ENCODE peak calls at places on chromosomes 2 and 18, in six cellular contexts. One of them, this sample, is unnamed.

GRCh38 chr2:240235149-240235803 is 94.8 kb upstream of the OTOS start:
- DNase-seq in PC-3: no peak
- DNase-seq in heart left ventricle: peak
- DNase-seq in right lobe of liver: peak
- DNase-seq in IMR-90: no peak
- DNase-seq in dorsolateral prefrontal cortex: no peak
- DNase-seq in this sample: no peak

GRCh38 chr2:158923180-158923594 is 45.3 kb upstream of the TANC1 start:
- DNase-seq in PC-3: peak
- DNase-seq in heart left ventricle: no peak
- DNase-seq in right lobe of liver: no peak
- DNase-seq in IMR-90: no peak
- DNase-seq in dorsolateral prefrontal cortex: no peak
- DNase-seq in this sample: no peak

GRCh38 chr2:181787310-181788048 is 104.1 kb upstream of the ITPRID2 start:
- DNase-seq in PC-3: no peak
- DNase-seq in heart left ventricle: no peak
- DNase-seq in right lobe of liver: no peak
- DNase-seq in IMR-90: no peak
- DNase-seq in dorsolateral prefrontal cortex: no peak
- DNase-seq in this sample: no peak

GRCh38 chr2:110657721-110658305 is 20.1 kb downstream of the BUB1 start:
- DNase-seq in PC-3: no peak
- DNase-seq in heart left ventricle: no peak
- DNase-seq in right lobe of liver: no peak
- DNase-seq in IMR-90: no peak
- DNase-seq in dorsolateral prefrontal cortex: no peak
- DNase-seq in this sample: no peak

GRCh38 chr2:68715353-68716041 is 19.1 kb upstream of the ARHGAP25 start:
- DNase-seq in PC-3: peak
- DNase-seq in heart left ventricle: no peak
- DNase-seq in right lobe of liver: peak
- DNase-seq in IMR-90: peak
- DNase-seq in dorsolateral prefrontal cortex: no peak
- DNase-seq in this sample: peak

GRCh38 chr2:190984595-190984994 is 29.4 kb downstream of the STAT1 start:
- DNase-seq in PC-3: peak
- DNase-seq in heart left ventricle: no peak
- DNase-seq in right lobe of liver: no peak
- DNase-seq in IMR-90: peak
- DNase-seq in dorsolateral prefrontal cortex: no peak
- DNase-seq in this sample: peak

GRCh38 chr2:204321027-204321800 is 224.1 kb upstream of the PARD3B start:
- DNase-seq in PC-3: peak
- DNase-seq in heart left ventricle: no peak
- DNase-seq in right lobe of liver: no peak
- DNase-seq in IMR-90: no peak
- DNase-seq in dorsolateral prefrontal cortex: no peak
- DNase-seq in this sample: no peak

GRCh38 chr2:176652300-176653182 is 383.3 kb downstream of the MTX2 start:
- DNase-seq in PC-3: peak
- DNase-seq in heart left ventricle: no peak
- DNase-seq in right lobe of liver: no peak
- DNase-seq in IMR-90: peak
- DNase-seq in dorsolateral prefrontal cortex: no peak
- DNase-seq in this sample: peak

GRCh38 chr2:238425979-238426567 is 654 bp upstream of the ASB1 start:
- DNase-seq in PC-3: no peak
- DNase-seq in heart left ventricle: no peak
- DNase-seq in right lobe of liver: no peak
- DNase-seq in IMR-90: peak
- DNase-seq in dorsolateral prefrontal cortex: no peak
- DNase-seq in this sample: peak

GRCh38 chr18:3264362-3264761 is 2.4 kb downstream of the MYL12B start:
- DNase-seq in PC-3: no peak
- DNase-seq in heart left ventricle: no peak
- DNase-seq in right lobe of liver: no peak
- DNase-seq in IMR-90: peak
- DNase-seq in dorsolateral prefrontal cortex: no peak
- DNase-seq in this sample: no peak

GRCh38 chr2:133941666-133942065 is 312.2 kb upstream of the MGAT5 start:
- DNase-seq in PC-3: no peak
- DNase-seq in heart left ventricle: no peak
- DNase-seq in right lobe of liver: no peak
- DNase-seq in IMR-90: peak
- DNase-seq in dorsolateral prefrontal cortex: no peak
- DNase-seq in this sample: no peak

GRCh38 chr2:74379851-74380789 is at the start of gene DCTN1:
- DNase-seq in PC-3: no peak
- DNase-seq in heart left ventricle: peak
- DNase-seq in right lobe of liver: no peak
- DNase-seq in IMR-90: peak
- DNase-seq in dorsolateral prefrontal cortex: peak
- DNase-seq in this sample: peak

GRCh38 chr2:240987588-240987987 is 10.8 kb upstream of the SNED1 start:
- DNase-seq in PC-3: no peak
- DNase-seq in heart left ventricle: no peak
- DNase-seq in right lobe of liver: peak
- DNase-seq in IMR-90: no peak
- DNase-seq in dorsolateral prefrontal cortex: peak
- DNase-seq in this sample: no peak

GRCh38 chr2:26475832-26476501 is 2.0 kb downstream of the OTOF start:
- DNase-seq in PC-3: no peak
- DNase-seq in heart left ventricle: no peak
- DNase-seq in right lobe of liver: peak
- DNase-seq in IMR-90: no peak
- DNase-seq in dorsolateral prefrontal cortex: no peak
- DNase-seq in this sample: no peak

GRCh38 chr2:182298456-182298855 is 128.4 kb downstream of the PDE1A start:
- DNase-seq in PC-3: no peak
- DNase-seq in heart left ventricle: no peak
- DNase-seq in right lobe of liver: no peak
- DNase-seq in IMR-90: no peak
- DNase-seq in dorsolateral prefrontal cortex: no peak
- DNase-seq in this sample: no peak

GRCh38 chr2:40448476-40449079 is 3.3 kb downstream of the SLC8A1 start:
- DNase-seq in PC-3: peak
- DNase-seq in heart left ventricle: no peak
- DNase-seq in right lobe of liver: no peak
- DNase-seq in IMR-90: peak
- DNase-seq in dorsolateral prefrontal cortex: no peak
- DNase-seq in this sample: no peak

GRCh38 chr2:67733517-67733916 is 329.3 kb downstream of the C1D start:
- DNase-seq in PC-3: peak
- DNase-seq in heart left ventricle: no peak
- DNase-seq in right lobe of liver: no peak
- DNase-seq in IMR-90: no peak
- DNase-seq in dorsolateral prefrontal cortex: peak
- DNase-seq in this sample: peak

DNA sequence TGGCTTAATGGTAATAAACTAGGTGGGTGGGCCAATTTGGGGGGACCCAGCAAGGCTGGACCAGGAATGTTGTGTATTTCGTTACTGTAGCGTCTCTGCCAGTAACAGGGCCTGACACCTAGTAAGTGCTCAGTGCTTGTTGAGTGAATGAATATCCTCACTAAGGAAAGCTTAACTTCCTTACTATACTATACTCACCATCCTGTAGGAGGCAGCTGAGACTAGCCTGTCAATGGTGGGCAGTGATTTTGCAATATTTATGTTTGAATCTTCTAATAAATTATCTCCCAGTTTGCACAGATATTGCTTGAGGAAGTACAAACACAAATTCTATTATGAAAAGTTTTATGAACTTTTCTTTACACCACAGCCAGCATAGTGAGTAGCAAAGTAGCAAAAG is 370.7 kb upstream of the SYT4 start:
- DNase-seq in PC-3: peak
- DNase-seq in heart left ventricle: no peak
- DNase-seq in right lobe of liver: no peak
- DNase-seq in IMR-90: no peak
- DNase-seq in dorsolateral prefrontal cortex: no peak
- DNase-seq in this sample: no peak
- TF ChIP-seq CTCF in PC-3: no peak
- TF ChIP-seq CTCF in heart left ventricle: no peak
- TF ChIP-seq CTCF in right lobe of liver: no peak
- TF ChIP-seq CTCF in IMR-90: no peak
- TF ChIP-seq CTCF in dorsolateral prefrontal cortex: no peak
- TF ChIP-seq CTCF in this sample: no peak

DNA sequence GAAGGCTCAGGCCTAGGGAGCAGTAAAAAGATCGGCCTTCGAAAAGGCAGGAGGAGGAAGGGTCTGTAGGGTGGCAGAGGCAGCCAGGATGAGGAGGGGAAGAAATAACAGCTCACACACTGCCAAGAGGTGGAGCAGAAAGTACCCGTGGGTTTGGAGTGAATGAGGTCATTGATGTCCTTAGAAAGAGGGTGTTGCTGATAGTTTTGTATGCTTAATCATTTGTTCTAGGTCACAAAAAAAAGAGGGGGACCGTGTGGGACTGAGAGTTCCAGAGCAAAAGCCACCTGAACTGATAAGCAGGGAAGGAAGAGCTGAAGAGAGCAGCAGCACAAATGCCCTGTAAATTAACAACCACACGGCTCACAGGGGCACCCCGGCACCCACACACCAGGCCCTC is 140.4 kb downstream of the FAM161A start:
- DNase-seq in PC-3: no peak
- DNase-seq in heart left ventricle: no peak
- DNase-seq in right lobe of liver: no peak
- DNase-seq in IMR-90: no peak
- DNase-seq in dorsolateral prefrontal cortex: no peak
- DNase-seq in this sample: no peak
- H3K4me3 ChIP-seq in PC-3: no peak
- H3K4me3 ChIP-seq in heart left ventricle: no peak
- H3K4me3 ChIP-seq in right lobe of liver: no peak
- H3K4me3 ChIP-seq in IMR-90: no peak
- H3K4me3 ChIP-seq in dorsolateral prefrontal cortex: no peak
- H3K4me3 ChIP-seq in this sample: no peak

GRCh38 chr18:12049983-12050811 is 43.4 kb upstream of the ANKRD62 start:
- DNase-seq in PC-3: no peak
- DNase-seq in heart left ventricle: no peak
- DNase-seq in right lobe of liver: no peak
- DNase-seq in IMR-90: no peak
- DNase-seq in dorsolateral prefrontal cortex: no peak
- DNase-seq in this sample: no peak

GRCh38 chr18:12048827-12049175 is 44.8 kb upstream of the ANKRD62 start:
- DNase-seq in PC-3: peak
- DNase-seq in heart left ventricle: no peak
- DNase-seq in right lobe of liver: no peak
- DNase-seq in IMR-90: peak
- DNase-seq in dorsolateral prefrontal cortex: no peak
- DNase-seq in this sample: peak

GRCh38 chr18:12046751-12047335 is 46.8 kb upstream of the ANKRD62 start:
- DNase-seq in PC-3: no peak
- DNase-seq in heart left ventricle: no peak
- DNase-seq in right lobe of liver: no peak
- DNase-seq in IMR-90: no peak
- DNase-seq in dorsolateral prefrontal cortex: no peak
- DNase-seq in this sample: no peak

GRCh38 chr18:12046046-12046750 is 47.4 kb upstream of the ANKRD62 start:
- DNase-seq in PC-3: no peak
- DNase-seq in heart left ventricle: no peak
- DNase-seq in right lobe of liver: no peak
- DNase-seq in IMR-90: no peak
- DNase-seq in dorsolateral prefrontal cortex: no peak
- DNase-seq in this sample: no peak

GRCh38 chr18:12048010-12048826 is 45.4 kb upstream of the ANKRD62 start:
- DNase-seq in PC-3: no peak
- DNase-seq in heart left ventricle: no peak
- DNase-seq in right lobe of liver: no peak
- DNase-seq in IMR-90: no peak
- DNase-seq in dorsolateral prefrontal cortex: no peak
- DNase-seq in this sample: no peak
- TF ChIP-seq CTCF in PC-3: no peak
- TF ChIP-seq CTCF in heart left ventricle: no peak
- TF ChIP-seq CTCF in right lobe of liver: no peak
- TF ChIP-seq CTCF in IMR-90: no peak
- TF ChIP-seq CTCF in dorsolateral prefrontal cortex: no peak
- TF ChIP-seq CTCF in this sample: no peak

GRCh38 chr2:218709906-218710305 is 729 bp upstream of the TTLL4 start:
- DNase-seq in PC-3: no peak
- DNase-seq in heart left ventricle: no peak
- DNase-seq in right lobe of liver: no peak
- DNase-seq in IMR-90: no peak
- DNase-seq in dorsolateral prefrontal cortex: no peak
- DNase-seq in this sample: no peak
- H3K4me3 ChIP-seq in PC-3: no peak
- H3K4me3 ChIP-seq in heart left ventricle: peak
- H3K4me3 ChIP-seq in right lobe of liver: no peak
- H3K4me3 ChIP-seq in IMR-90: no peak
- H3K4me3 ChIP-seq in dorsolateral prefrontal cortex: peak
- H3K4me3 ChIP-seq in this sample: no peak

DNA sequence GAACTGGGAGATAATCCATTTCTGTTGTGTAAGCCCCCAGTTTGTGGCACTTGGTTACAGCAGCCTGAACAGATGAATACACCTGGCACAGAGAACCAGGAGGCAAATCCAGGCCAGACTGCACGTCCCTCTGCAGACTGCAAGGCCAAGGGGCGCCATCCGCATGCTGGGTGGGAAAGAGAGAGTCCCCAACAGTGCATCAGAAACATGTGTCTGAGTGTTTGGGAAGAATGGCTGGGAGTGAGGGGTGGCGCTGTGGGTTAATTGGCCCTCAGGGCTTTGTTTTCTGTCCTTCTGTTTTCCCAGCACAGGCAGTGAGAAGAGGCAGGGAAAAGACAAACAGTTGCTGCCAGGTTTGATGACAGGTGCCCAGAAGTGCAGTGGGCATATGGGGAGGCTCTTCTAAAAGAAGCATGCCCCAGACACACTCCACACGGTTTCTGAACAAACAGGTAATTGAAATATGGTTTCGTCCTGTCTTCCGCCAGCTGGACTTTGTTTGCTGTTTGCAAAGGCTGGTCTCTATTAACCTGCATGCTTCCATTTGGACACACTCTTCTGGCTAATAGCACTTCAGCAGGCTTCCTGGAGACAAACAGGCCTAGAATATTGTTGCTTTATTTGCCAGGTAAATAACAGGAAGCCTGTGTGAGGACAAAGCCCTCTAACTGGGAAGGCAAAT is 43.4 kb upstream of the SEC11C start:
- DNase-seq in PC-3: no peak
- DNase-seq in heart left ventricle: no peak
- DNase-seq in right lobe of liver: no peak
- DNase-seq in IMR-90: no peak
- DNase-seq in dorsolateral prefrontal cortex: no peak
- DNase-seq in this sample: no peak
- TF ChIP-seq CTCF in PC-3: no peak
- TF ChIP-seq CTCF in heart left ventricle: no peak
- TF ChIP-seq CTCF in right lobe of liver: no peak
- TF ChIP-seq CTCF in IMR-90: no peak
- TF ChIP-seq CTCF in dorsolateral prefrontal cortex: no peak
- TF ChIP-seq CTCF in this sample: no peak

GRCh38 chr2:207115715-207116364 is 49.9 kb downstream of the KLF7 start:
- DNase-seq in PC-3: no peak
- DNase-seq in heart left ventricle: no peak
- DNase-seq in right lobe of liver: no peak
- DNase-seq in IMR-90: peak
- DNase-seq in dorsolateral prefrontal cortex: no peak
- DNase-seq in this sample: peak
- H3K4me3 ChIP-seq in PC-3: no peak
- H3K4me3 ChIP-seq in heart left ventricle: no peak
- H3K4me3 ChIP-seq in right lobe of liver: no peak
- H3K4me3 ChIP-seq in IMR-90: no peak
- H3K4me3 ChIP-seq in dorsolateral prefrontal cortex: peak
- H3K4me3 ChIP-seq in this sample: no peak

This sample was measured in astrocyte of the spinal cord.